ENCODE peak calls at places on chromosomes 12 and 14, in nine cellular contexts. U is GM23248, L is lung, S is cardiac fibroblast, Y is foreskin keratinocyte, O is NCI-H1092 treated with DMSO at 0.1 percent for 48 hours, K is Panc1, A is iris pigment epithelial cell, H is NCI-H1436 treated with DMSO at 0.1 percent for 48 hours. J is an unnamed sample.

GRCh38 chr14:32087173-32087861 is 10.2 kb downstream of the ARHGAP5 start:
- DNase-seq in U (peak; percentile 50), L (no peak), S (peak; percentile 59), Y (no peak), O (no peak), K (no peak), A (peak; percentile 70), H (no peak), J (peak; percentile 6)

GRCh38 chr12:24078318-24078765 is 128.9 kb upstream of the SOX5 start:
- DNase-seq in U (no peak), L (no peak), S (peak; percentile 5), Y (peak; percentile 9), O (no peak), K (no peak), A (peak; percentile 65), H (no peak), J (no peak)

GRCh38 chr12:114636723-114637480 is 47.1 kb downstream of the TBX3 start:
- DNase-seq in U (peak; percentile 59), L (no peak), S (peak; percentile 26), Y (peak; percentile 67), O (no peak), K (no peak), A (peak; percentile 29), H (no peak), J (no peak)

GRCh38 chr12:59787610-59788009 is 191.8 kb downstream of the SLC16A7 start:
- DNase-seq in U (no peak), L (no peak), S (no peak), Y (no peak), O (no peak), K (no peak), A (no peak), H (no peak), J (no peak)

GRCh38 chr12:21972055-21972454 is 30.8 kb upstream of the ABCC9 start:
- DNase-seq in U (no peak), L (no peak), S (no peak), Y (no peak), O (no peak), K (no peak), A (no peak), H (no peak), J (no peak)

GRCh38 chr12:75489613-75490210 is 9.2 kb downstream of the GLIPR1 start:
- DNase-seq in U (peak; percentile 83), L (no peak), S (peak; percentile 73), Y (peak; percentile 59), O (no peak), K (no peak), A (peak; percentile 59), H (no peak), J (no peak)

GRCh38 chr12:28963554-28963953 is 185.5 kb upstream of the FAR2 start:
- DNase-seq in U (peak; percentile 66), L (no peak), S (peak; percentile 80), Y (no peak), O (no peak), K (no peak), A (peak; percentile 68), H (no peak), J (no peak)

GRCh38 chr14:104536942-104537612 is 42.5 kb upstream of the C14orf180 start:
- DNase-seq in U (peak; percentile 41), L (peak; percentile 37), S (peak; percentile 65), Y (peak; percentile 46), O (no peak), K (no peak), A (peak; percentile 75), H (no peak), J (no peak)

GRCh38 chr12:70052931-70053497 is 190.2 kb upstream of the CNOT2 start:
- DNase-seq in U (peak; percentile 80), L (peak; percentile 51), S (peak; percentile 93), Y (peak; percentile 35), O (no peak), K (no peak), A (peak; percentile 91), H (no peak), J (no peak)

GRCh38 chr12:54352022-54352531 is 12.2 kb downstream of the GPR84 start:
- DNase-seq in U (peak; percentile 80), L (peak; percentile 42), S (no peak), Y (no peak), O (peak; percentile 98), K (no peak), A (peak; percentile 77), H (no peak), J (no peak)

GRCh38 chr12:120677765-120678473 is 9.0 kb upstream of the MLEC start:
- DNase-seq in U (peak; percentile 52), L (no peak), S (peak; percentile 83), Y (no peak), O (no peak), K (no peak), A (peak; percentile 57), H (no peak), J (no peak)

GRCh38 chr14:20302042-20302761 is 3.5 kb downstream of the TTC5 start:
- DNase-seq in U (peak; percentile 70), L (no peak), S (peak; percentile 51), Y (no peak), O (no peak), K (no peak), A (peak; percentile 70), H (no peak), J (no peak)